ENCODE peak calls at places on chromosomes 1 and 21, in ten cellular contexts. One of them, this sample, is unnamed.

GRCh38 chr1:26771643-26772321 is 16.0 kb upstream of the PIGV start:
- DNase-seq in KBM-7: no peak
- DNase-seq in AG04449: peak
- DNase-seq in activated CD8-positive, alpha-beta T cell treated with anti-CD3 and anti-CD28 coated beads for 36 hours: peak
- DNase-seq in H7: no peak
- DNase-seq in A172: peak
- DNase-seq in substantia nigra: no peak
- DNase-seq in H9: no peak
- DNase-seq in IMR-90: peak
- DNase-seq in NCI-H524 treated with DMSO at 0.1 percent for 48 hours: no peak
- DNase-seq in this sample: peak

GRCh38 chr1:204409111-204409510 is 2.5 kb downstream of the PPP1R15B start:
- DNase-seq in KBM-7: peak
- DNase-seq in AG04449: no peak
- DNase-seq in activated CD8-positive, alpha-beta T cell treated with anti-CD3 and anti-CD28 coated beads for 36 hours: no peak
- DNase-seq in H7: no peak
- DNase-seq in A172: no peak
- DNase-seq in substantia nigra: no peak
- DNase-seq in H9: no peak
- DNase-seq in IMR-90: no peak
- DNase-seq in NCI-H524 treated with DMSO at 0.1 percent for 48 hours: no peak
- DNase-seq in this sample: no peak

GRCh38 chr1:113849072-113849471 is 22.4 kb downstream of the PTPN22 start:
- DNase-seq in KBM-7: no peak
- DNase-seq in AG04449: no peak
- DNase-seq in activated CD8-positive, alpha-beta T cell treated with anti-CD3 and anti-CD28 coated beads for 36 hours: no peak
- DNase-seq in H7: no peak
- DNase-seq in A172: no peak
- DNase-seq in substantia nigra: no peak
- DNase-seq in H9: no peak
- DNase-seq in IMR-90: no peak
- DNase-seq in NCI-H524 treated with DMSO at 0.1 percent for 48 hours: no peak
- DNase-seq in this sample: no peak

GRCh38 chr1:221078260-221078965 is 199.2 kb downstream of the HLX start:
- DNase-seq in KBM-7: no peak
- DNase-seq in AG04449: no peak
- DNase-seq in activated CD8-positive, alpha-beta T cell treated with anti-CD3 and anti-CD28 coated beads for 36 hours: no peak
- DNase-seq in H7: no peak
- DNase-seq in A172: no peak
- DNase-seq in substantia nigra: no peak
- DNase-seq in H9: no peak
- DNase-seq in IMR-90: peak
- DNase-seq in NCI-H524 treated with DMSO at 0.1 percent for 48 hours: no peak
- DNase-seq in this sample: no peak

GRCh38 chr1:14298806-14299205 is 299.7 kb upstream of the KAZN start:
- DNase-seq in KBM-7: no peak
- DNase-seq in AG04449: no peak
- DNase-seq in activated CD8-positive, alpha-beta T cell treated with anti-CD3 and anti-CD28 coated beads for 36 hours: no peak
- DNase-seq in H7: no peak
- DNase-seq in A172: no peak
- DNase-seq in substantia nigra: no peak
- DNase-seq in H9: no peak
- DNase-seq in IMR-90: no peak
- DNase-seq in NCI-H524 treated with DMSO at 0.1 percent for 48 hours: no peak
- DNase-seq in this sample: no peak

GRCh38 chr21:9758888-9759287 is 762.5 kb upstream of the TPTE start:
- DNase-seq in KBM-7: no peak
- DNase-seq in AG04449: no peak
- DNase-seq in activated CD8-positive, alpha-beta T cell treated with anti-CD3 and anti-CD28 coated beads for 36 hours: no peak
- DNase-seq in H7: no peak
- DNase-seq in A172: no peak
- DNase-seq in substantia nigra: no peak
- DNase-seq in H9: no peak
- DNase-seq in IMR-90: no peak
- DNase-seq in NCI-H524 treated with DMSO at 0.1 percent for 48 hours: no peak
- DNase-seq in this sample: no peak

GRCh38 chr1:48687271-48688045 is 89.2 kb downstream of the BEND5 start:
- DNase-seq in KBM-7: no peak
- DNase-seq in AG04449: no peak
- DNase-seq in activated CD8-positive, alpha-beta T cell treated with anti-CD3 and anti-CD28 coated beads for 36 hours: no peak
- DNase-seq in H7: no peak
- DNase-seq in A172: no peak
- DNase-seq in substantia nigra: no peak
- DNase-seq in H9: no peak
- DNase-seq in IMR-90: no peak
- DNase-seq in NCI-H524 treated with DMSO at 0.1 percent for 48 hours: no peak
- DNase-seq in this sample: no peak

GRCh38 chr1:17161926-17162800 is 42.8 kb upstream of the PADI1 start:
- DNase-seq in KBM-7: no peak
- DNase-seq in AG04449: no peak
- DNase-seq in activated CD8-positive, alpha-beta T cell treated with anti-CD3 and anti-CD28 coated beads for 36 hours: no peak
- DNase-seq in H7: no peak
- DNase-seq in A172: no peak
- DNase-seq in substantia nigra: no peak
- DNase-seq in H9: no peak
- DNase-seq in IMR-90: no peak
- DNase-seq in NCI-H524 treated with DMSO at 0.1 percent for 48 hours: no peak
- DNase-seq in this sample: no peak

GRCh38 chr1:81708239-81708638 is 92.5 kb upstream of the ADGRL2 start:
- DNase-seq in KBM-7: no peak
- DNase-seq in AG04449: no peak
- DNase-seq in activated CD8-positive, alpha-beta T cell treated with anti-CD3 and anti-CD28 coated beads for 36 hours: no peak
- DNase-seq in H7: no peak
- DNase-seq in A172: no peak
- DNase-seq in substantia nigra: no peak
- DNase-seq in H9: no peak
- DNase-seq in IMR-90: no peak
- DNase-seq in NCI-H524 treated with DMSO at 0.1 percent for 48 hours: no peak
- DNase-seq in this sample: no peak

GRCh38 chr1:181062800-181063428 is 25.6 kb upstream of the IER5 start:
- DNase-seq in KBM-7: peak
- DNase-seq in AG04449: peak
- DNase-seq in activated CD8-positive, alpha-beta T cell treated with anti-CD3 and anti-CD28 coated beads for 36 hours: peak
- DNase-seq in H7: no peak
- DNase-seq in A172: no peak
- DNase-seq in substantia nigra: no peak
- DNase-seq in H9: no peak
- DNase-seq in IMR-90: peak
- DNase-seq in NCI-H524 treated with DMSO at 0.1 percent for 48 hours: peak
- DNase-seq in this sample: no peak

GRCh38 chr1:117631361-117631760 is 25.5 kb downstream of the TENT5C start:
- DNase-seq in KBM-7: no peak
- DNase-seq in AG04449: no peak
- DNase-seq in activated CD8-positive, alpha-beta T cell treated with anti-CD3 and anti-CD28 coated beads for 36 hours: no peak
- DNase-seq in H7: no peak
- DNase-seq in A172: no peak
- DNase-seq in substantia nigra: no peak
- DNase-seq in H9: no peak
- DNase-seq in IMR-90: no peak
- DNase-seq in NCI-H524 treated with DMSO at 0.1 percent for 48 hours: no peak
- DNase-seq in this sample: no peak

GRCh38 chr21:38438476-38438893 is 59.8 kb downstream of the ERG start:
- DNase-seq in KBM-7: peak
- DNase-seq in AG04449: no peak
- DNase-seq in activated CD8-positive, alpha-beta T cell treated with anti-CD3 and anti-CD28 coated beads for 36 hours: no peak
- DNase-seq in H7: no peak
- DNase-seq in A172: peak
- DNase-seq in substantia nigra: no peak
- DNase-seq in H9: no peak
- DNase-seq in IMR-90: peak
- DNase-seq in NCI-H524 treated with DMSO at 0.1 percent for 48 hours: no peak
- DNase-seq in this sample: peak

GRCh38 chr1:15153842-15154479 is 414 bp downstream of the TMEM51 start:
- DNase-seq in KBM-7: peak
- DNase-seq in AG04449: no peak
- DNase-seq in activated CD8-positive, alpha-beta T cell treated with anti-CD3 and anti-CD28 coated beads for 36 hours: peak
- DNase-seq in H7: peak
- DNase-seq in A172: no peak
- DNase-seq in substantia nigra: no peak
- DNase-seq in H9: peak
- DNase-seq in IMR-90: peak
- DNase-seq in NCI-H524 treated with DMSO at 0.1 percent for 48 hours: no peak
- DNase-seq in this sample: peak

GRCh38 chr1:182291584-182292192 is 99.9 kb downstream of the GLUL start:
- DNase-seq in KBM-7: no peak
- DNase-seq in AG04449: no peak
- DNase-seq in activated CD8-positive, alpha-beta T cell treated with anti-CD3 and anti-CD28 coated beads for 36 hours: no peak
- DNase-seq in H7: no peak
- DNase-seq in A172: no peak
- DNase-seq in substantia nigra: no peak
- DNase-seq in H9: no peak
- DNase-seq in IMR-90: no peak
- DNase-seq in NCI-H524 treated with DMSO at 0.1 percent for 48 hours: no peak
- DNase-seq in this sample: no peak

GRCh38 chr1:153217212-153217611 is at the start of gene PRR9:
- DNase-seq in KBM-7: no peak
- DNase-seq in AG04449: no peak
- DNase-seq in activated CD8-positive, alpha-beta T cell treated with anti-CD3 and anti-CD28 coated beads for 36 hours: no peak
- DNase-seq in H7: no peak
- DNase-seq in A172: peak
- DNase-seq in substantia nigra: no peak
- DNase-seq in H9: no peak
- DNase-seq in IMR-90: no peak
- DNase-seq in NCI-H524 treated with DMSO at 0.1 percent for 48 hours: no peak
- DNase-seq in this sample: no peak

GRCh38 chr1:48823161-48823560 is 46.5 kb upstream of the BEND5 start:
- DNase-seq in KBM-7: no peak
- DNase-seq in AG04449: no peak
- DNase-seq in activated CD8-positive, alpha-beta T cell treated with anti-CD3 and anti-CD28 coated beads for 36 hours: no peak
- DNase-seq in H7: no peak
- DNase-seq in A172: no peak
- DNase-seq in substantia nigra: no peak
- DNase-seq in H9: no peak
- DNase-seq in IMR-90: no peak
- DNase-seq in NCI-H524 treated with DMSO at 0.1 percent for 48 hours: no peak
- DNase-seq in this sample: no peak

GRCh38 chr1:59691261-59691660 is 123.5 kb upstream of the HOOK1 start:
- DNase-seq in KBM-7: no peak
- DNase-seq in AG04449: no peak
- DNase-seq in activated CD8-positive, alpha-beta T cell treated with anti-CD3 and anti-CD28 coated beads for 36 hours: no peak
- DNase-seq in H7: no peak
- DNase-seq in A172: no peak
- DNase-seq in substantia nigra: no peak
- DNase-seq in H9: no peak
- DNase-seq in IMR-90: no peak
- DNase-seq in NCI-H524 treated with DMSO at 0.1 percent for 48 hours: peak
- DNase-seq in this sample: peak

GRCh38 chr1:156838972-156839371 is 19.9 kb downstream of the INSRR start:
- DNase-seq in KBM-7: peak
- DNase-seq in AG04449: no peak
- DNase-seq in activated CD8-positive, alpha-beta T cell treated with anti-CD3 and anti-CD28 coated beads for 36 hours: peak
- DNase-seq in H7: peak
- DNase-seq in A172: no peak
- DNase-seq in substantia nigra: no peak
- DNase-seq in H9: peak
- DNase-seq in IMR-90: no peak
- DNase-seq in NCI-H524 treated with DMSO at 0.1 percent for 48 hours: no peak
- DNase-seq in this sample: no peak

GRCh38 chr1:236502972-236503639 is 20.7 kb upstream of the LGALS8 start:
- DNase-seq in KBM-7: peak
- DNase-seq in AG04449: no peak
- DNase-seq in activated CD8-positive, alpha-beta T cell treated with anti-CD3 and anti-CD28 coated beads for 36 hours: peak
- DNase-seq in H7: peak
- DNase-seq in A172: peak
- DNase-seq in substantia nigra: no peak
- DNase-seq in H9: peak
- DNase-seq in IMR-90: peak
- DNase-seq in NCI-H524 treated with DMSO at 0.1 percent for 48 hours: no peak
- DNase-seq in this sample: peak

GRCh38 chr1:147647796-147648633 is 22.3 kb downstream of the ACP6 start:
- DNase-seq in KBM-7: no peak
- DNase-seq in AG04449: no peak
- DNase-seq in activated CD8-positive, alpha-beta T cell treated with anti-CD3 and anti-CD28 coated beads for 36 hours: peak
- DNase-seq in H7: no peak
- DNase-seq in A172: no peak
- DNase-seq in substantia nigra: no peak
- DNase-seq in H9: no peak
- DNase-seq in IMR-90: no peak
- DNase-seq in NCI-H524 treated with DMSO at 0.1 percent for 48 hours: no peak
- DNase-seq in this sample: no peak

GRCh38 chr1:232211149-232211548 is 418.8 kb downstream of the SIPA1L2 start:
- DNase-seq in KBM-7: no peak
- DNase-seq in AG04449: no peak
- DNase-seq in activated CD8-positive, alpha-beta T cell treated with anti-CD3 and anti-CD28 coated beads for 36 hours: peak
- DNase-seq in H7: peak
- DNase-seq in A172: no peak
- DNase-seq in substantia nigra: no peak
- DNase-seq in H9: peak
- DNase-seq in IMR-90: no peak
- DNase-seq in NCI-H524 treated with DMSO at 0.1 percent for 48 hours: peak
- DNase-seq in this sample: no peak

GRCh38 chr1:51990478-51990965 is at the start of gene RAB3B:
- DNase-seq in KBM-7: peak
- DNase-seq in AG04449: no peak
- DNase-seq in activated CD8-positive, alpha-beta T cell treated with anti-CD3 and anti-CD28 coated beads for 36 hours: peak
- DNase-seq in H7: peak
- DNase-seq in A172: peak
- DNase-seq in substantia nigra: no peak
- DNase-seq in H9: peak
- DNase-seq in IMR-90: peak
- DNase-seq in NCI-H524 treated with DMSO at 0.1 percent for 48 hours: no peak
- DNase-seq in this sample: no peak

GRCh38 chr1:36343651-36344394 is 20.4 kb upstream of the EVA1B start:
- DNase-seq in KBM-7: no peak
- DNase-seq in AG04449: no peak
- DNase-seq in activated CD8-positive, alpha-beta T cell treated with anti-CD3 and anti-CD28 coated beads for 36 hours: no peak
- DNase-seq in H7: no peak
- DNase-seq in A172: no peak
- DNase-seq in substantia nigra: no peak
- DNase-seq in H9: no peak
- DNase-seq in IMR-90: no peak
- DNase-seq in NCI-H524 treated with DMSO at 0.1 percent for 48 hours: no peak
- DNase-seq in this sample: no peak

GRCh38 chr1:46202975-46203737 is at the start of gene LURAP1:
- DNase-seq in KBM-7: peak
- DNase-seq in AG04449: no peak
- DNase-seq in activated CD8-positive, alpha-beta T cell treated with anti-CD3 and anti-CD28 coated beads for 36 hours: peak
- DNase-seq in H7: peak
- DNase-seq in A172: peak
- DNase-seq in substantia nigra: peak
- DNase-seq in H9: peak
- DNase-seq in IMR-90: peak
- DNase-seq in NCI-H524 treated with DMSO at 0.1 percent for 48 hours: peak
- DNase-seq in this sample: peak

GRCh38 chr1:178282949-178283367 is 189.1 kb downstream of the RASAL2 start:
- DNase-seq in KBM-7: peak
- DNase-seq in AG04449: peak
- DNase-seq in activated CD8-positive, alpha-beta T cell treated with anti-CD3 and anti-CD28 coated beads for 36 hours: no peak
- DNase-seq in H7: peak
- DNase-seq in A172: peak
- DNase-seq in substantia nigra: no peak
- DNase-seq in H9: no peak
- DNase-seq in IMR-90: peak
- DNase-seq in NCI-H524 treated with DMSO at 0.1 percent for 48 hours: no peak
- DNase-seq in this sample: no peak

GRCh38 chr21:28308516-28308915 is 684.2 kb downstream of the LTN1 start:
- DNase-seq in KBM-7: no peak
- DNase-seq in AG04449: no peak
- DNase-seq in activated CD8-positive, alpha-beta T cell treated with anti-CD3 and anti-CD28 coated beads for 36 hours: no peak
- DNase-seq in H7: no peak
- DNase-seq in A172: peak
- DNase-seq in substantia nigra: no peak
- DNase-seq in H9: no peak
- DNase-seq in IMR-90: peak
- DNase-seq in NCI-H524 treated with DMSO at 0.1 percent for 48 hours: no peak
- DNase-seq in this sample: no peak

GRCh38 chr1:195766709-195767108 is 841.5 kb downstream of the KCNT2 start:
- DNase-seq in KBM-7: no peak
- DNase-seq in AG04449: no peak
- DNase-seq in activated CD8-positive, alpha-beta T cell treated with anti-CD3 and anti-CD28 coated beads for 36 hours: no peak
- DNase-seq in H7: no peak
- DNase-seq in A172: peak
- DNase-seq in substantia nigra: no peak
- DNase-seq in H9: no peak
- DNase-seq in IMR-90: peak
- DNase-seq in NCI-H524 treated with DMSO at 0.1 percent for 48 hours: no peak
- DNase-seq in this sample: no peak

GRCh38 chr1:212607206-212607923 is 1.2 kb upstream of the ATF3 start:
- DNase-seq in KBM-7: peak
- DNase-seq in AG04449: no peak
- DNase-seq in activated CD8-positive, alpha-beta T cell treated with anti-CD3 and anti-CD28 coated beads for 36 hours: peak
- DNase-seq in H7: peak
- DNase-seq in A172: no peak
- DNase-seq in substantia nigra: no peak
- DNase-seq in H9: no peak
- DNase-seq in IMR-90: no peak
- DNase-seq in NCI-H524 treated with DMSO at 0.1 percent for 48 hours: no peak
- DNase-seq in this sample: peak